ENCODE peak calls at places on chromosomes 16 and 17, in eight cellular contexts. X is H1, K is IMR-90, Y is tibial nerve, Z is esophagus squamous epithelium, Q is prostate gland, I is A549, O is body of pancreas. F is an unnamed sample.

GRCh38 chr17:12230411-12230810 is 209.7 kb downstream of the MAP2K4 start:
- DNase-seq in O (no peak), Z (no peak), Q (no peak), K (peak), X (no peak), Y (no peak), I (no peak), F (no peak)

GRCh38 chr17:49964539-49965521 is 4.2 kb upstream of the DLX4 start:
- DNase-seq in O (no peak), K (no peak), Y (no peak), Z (no peak), Q (no peak), X (no peak), I (no peak), F (no peak)

GRCh38 chr16:47627056-47627455 is 165.9 kb downstream of the PHKB start:
- DNase-seq in Z (no peak), O (no peak), I (no peak), K (no peak), Q (no peak), Y (no peak), X (no peak), F (no peak)

GRCh38 chr17:40284085-40284713 is 3.5 kb upstream of the CDC6 start:
- DNase-seq in K (peak), I (peak), Y (no peak), O (peak), Q (peak), Z (no peak), X (no peak), F (no peak)

GRCh38 chr17:31561469-31562412 is 170.3 kb downstream of the RAB11FIP4 start:
- DNase-seq in K (peak), X (no peak), Z (no peak), Y (no peak), Q (no peak), I (no peak), O (no peak), F (no peak)

GRCh38 chr16:57204675-57205074 is 18.5 kb downstream of the RSPRY1 start:
- DNase-seq in I (no peak), Y (no peak), K (no peak), Q (no peak), X (no peak), Z (no peak), O (no peak), F (no peak)

GRCh38 chr16:88846088-88846487 is 10.7 kb downstream of the GALNS start:
- DNase-seq in Y (no peak), X (no peak), K (peak), I (no peak), O (no peak), Q (no peak), Z (no peak), F (no peak)

GRCh38 chr16:12027091-12027490 is 50.6 kb downstream of the SNX29 start:
- DNase-seq in Z (no peak), X (peak), K (no peak), Q (peak), O (no peak), Y (no peak), I (no peak), F (no peak)

GRCh38 chr17:29614345-29615047 is 8.2 kb downstream of the CORO6 start:
- DNase-seq in Z (no peak), K (no peak), Q (no peak), O (no peak), Y (no peak), I (no peak), X (no peak), F (peak)

GRCh38 chr17:8518858-8519257 is 83.2 kb downstream of the NDEL1 start:
- DNase-seq in Q (no peak), I (no peak), K (no peak), X (no peak), Y (no peak), Z (no peak), O (no peak), F (no peak)

GRCh38 chr17:81002409-81003361 is 11.0 kb downstream of the CHMP6 start:
- DNase-seq in O (peak), Y (no peak), Z (no peak), I (no peak), K (peak), X (no peak), Q (no peak), F (no peak)

GRCh38 chr16:89366561-89367537 is 123.5 kb downstream of the ANKRD11 start:
- DNase-seq in Q (no peak), Z (no peak), O (no peak), I (no peak), K (no peak), Y (no peak), X (no peak), F (peak)

GRCh38 chr17:78314683-78315354 is 45.1 kb downstream of the SOCS3 start:
- DNase-seq in X (no peak), I (peak), Z (no peak), Y (no peak), K (no peak), Q (no peak), O (no peak), F (no peak)

GRCh38 chr17:78316867-78317816 is 42.7 kb downstream of the SOCS3 start:
- DNase-seq in X (peak), Q (peak), Y (no peak), O (peak), Z (no peak), I (peak), K (peak), F (no peak)

GRCh38 chr17:78316115-78316866 is 43.6 kb downstream of the SOCS3 start:
- DNase-seq in Y (no peak), O (no peak), X (no peak), K (no peak), I (peak), Q (no peak), Z (no peak), F (no peak)

GRCh38 chr17:78315355-78316114 is 44.3 kb downstream of the SOCS3 start:
- DNase-seq in Q (peak), K (peak), Y (peak), X (peak), Z (no peak), O (peak), I (peak), F (no peak)

DNA sequence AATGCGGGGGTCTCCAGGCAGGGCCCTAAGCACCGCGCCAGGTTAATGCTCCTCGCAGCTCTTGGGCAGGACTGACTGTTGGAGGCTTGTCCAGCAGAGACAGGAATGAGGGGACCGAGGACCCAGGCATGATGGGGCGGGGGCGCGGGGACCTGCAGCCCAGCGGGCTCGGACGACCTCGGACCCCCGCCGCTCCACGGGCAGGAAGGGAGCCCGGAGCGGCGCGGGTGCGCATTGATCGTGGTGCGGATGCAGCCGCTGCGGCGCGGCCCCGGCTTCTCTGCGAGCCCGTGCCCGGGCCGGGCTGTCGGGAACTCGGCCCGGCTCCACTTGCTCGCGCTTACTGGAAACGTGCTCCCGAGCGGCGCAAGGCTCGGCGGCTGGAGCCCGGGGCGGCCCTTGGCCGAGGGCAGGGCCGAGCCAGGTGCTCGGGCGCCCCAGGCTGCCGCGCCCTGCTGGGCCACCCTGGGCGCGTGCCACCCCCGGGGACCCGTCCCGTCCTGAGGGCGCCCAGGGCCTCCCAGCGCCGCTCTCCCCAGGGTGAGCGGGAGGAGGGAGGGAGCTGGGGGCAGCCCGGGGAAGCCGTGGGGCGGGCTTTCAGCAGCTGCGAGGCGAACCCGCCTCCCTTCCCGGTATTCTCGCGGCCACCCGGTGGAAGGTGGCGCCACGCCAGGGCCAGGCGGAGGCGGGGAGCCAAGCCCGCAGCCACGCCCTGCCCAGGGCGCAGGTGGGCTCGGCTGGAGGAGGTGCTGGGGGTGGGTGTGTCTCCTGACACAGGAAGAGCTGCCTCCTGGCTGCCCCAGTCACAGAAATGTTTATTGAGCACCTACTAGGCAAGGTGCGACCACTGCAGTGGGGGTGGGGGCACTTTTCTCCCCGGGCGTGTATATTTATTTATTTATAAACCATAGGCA is 45.9 kb downstream of the SOCS3 start:
- DNase-seq in I (peak), Y (peak), Q (peak), O (peak), K (peak), X (peak), Z (no peak), F (peak)
- TF ChIP-seq POLR2A in I (peak), Y (peak), Q (peak), O (peak), K (peak), X (no peak), Z (no peak), F (peak)

GRCh38 chr17:75181608-75182318 is 996 bp downstream of the SUMO2 start:
- DNase-seq in Z (no peak), Y (no peak), X (no peak), O (peak), K (no peak), Q (peak), I (no peak), F (no peak)

GRCh38 chr17:75178453-75178852 is 4.3 kb downstream of the SUMO2 start:
- DNase-seq in Q (no peak), X (no peak), O (no peak), Y (no peak), Z (no peak), K (no peak), I (no peak), F (peak)

GRCh38 chr17:75182319-75182568 is 515 bp downstream of the SUMO2 start:
- DNase-seq in K (no peak), O (no peak), Z (no peak), Q (no peak), I (no peak), Y (no peak), X (no peak), F (peak)

GRCh38 chr17:75182569-75183436 is at the start of gene SUMO2:
- DNase-seq in Q (peak), Y (peak), I (peak), Z (peak), K (peak), X (peak), O (peak), F (peak)

GRCh38 chr17:75181110-75181509 is 1.6 kb downstream of the SUMO2 start:
- DNase-seq in K (no peak), Z (no peak), Q (no peak), I (no peak), O (no peak), Y (no peak), X (no peak), F (no peak)
- TF ChIP-seq POLR2A in K (no peak), Z (no peak), Q (no peak), I (no peak), O (no peak), Y (no peak), X (no peak), F (no peak)

GRCh38 chr16:2739555-2740435 is 12.6 kb upstream of the SRRM2 start:
- DNase-seq in Y (no peak), X (no peak), Q (no peak), K (no peak), Z (no peak), I (no peak), O (no peak), F (no peak)
- TF ChIP-seq POLR2A in Y (no peak), X (no peak), Q (no peak), K (no peak), Z (no peak), I (no peak), O (no peak), F (no peak)

GRCh38 chr17:51152766-51153209 is 571 bp upstream of the NME1 start:
- DNase-seq in K (peak), Z (no peak), O (peak), I (peak), X (no peak), Y (no peak), Q (no peak), F (no peak)

GRCh38 chr17:51155416-51155815 is 2.1 kb downstream of the NME1 start:
- DNase-seq in Z (no peak), K (no peak), O (no peak), Y (no peak), Q (no peak), X (no peak), I (no peak), F (no peak)

GRCh38 chr17:51154176-51154575 is 817 bp downstream of the NME1 start:
- DNase-seq in Y (no peak), X (no peak), O (no peak), I (no peak), Z (no peak), K (peak), Q (no peak), F (no peak)

GRCh38 chr17:51150932-51151331 is 2.4 kb upstream of the NME1 start:
- DNase-seq in O (no peak), Q (no peak), I (no peak), Y (no peak), X (no peak), Z (no peak), K (no peak), F (no peak)

DNA sequence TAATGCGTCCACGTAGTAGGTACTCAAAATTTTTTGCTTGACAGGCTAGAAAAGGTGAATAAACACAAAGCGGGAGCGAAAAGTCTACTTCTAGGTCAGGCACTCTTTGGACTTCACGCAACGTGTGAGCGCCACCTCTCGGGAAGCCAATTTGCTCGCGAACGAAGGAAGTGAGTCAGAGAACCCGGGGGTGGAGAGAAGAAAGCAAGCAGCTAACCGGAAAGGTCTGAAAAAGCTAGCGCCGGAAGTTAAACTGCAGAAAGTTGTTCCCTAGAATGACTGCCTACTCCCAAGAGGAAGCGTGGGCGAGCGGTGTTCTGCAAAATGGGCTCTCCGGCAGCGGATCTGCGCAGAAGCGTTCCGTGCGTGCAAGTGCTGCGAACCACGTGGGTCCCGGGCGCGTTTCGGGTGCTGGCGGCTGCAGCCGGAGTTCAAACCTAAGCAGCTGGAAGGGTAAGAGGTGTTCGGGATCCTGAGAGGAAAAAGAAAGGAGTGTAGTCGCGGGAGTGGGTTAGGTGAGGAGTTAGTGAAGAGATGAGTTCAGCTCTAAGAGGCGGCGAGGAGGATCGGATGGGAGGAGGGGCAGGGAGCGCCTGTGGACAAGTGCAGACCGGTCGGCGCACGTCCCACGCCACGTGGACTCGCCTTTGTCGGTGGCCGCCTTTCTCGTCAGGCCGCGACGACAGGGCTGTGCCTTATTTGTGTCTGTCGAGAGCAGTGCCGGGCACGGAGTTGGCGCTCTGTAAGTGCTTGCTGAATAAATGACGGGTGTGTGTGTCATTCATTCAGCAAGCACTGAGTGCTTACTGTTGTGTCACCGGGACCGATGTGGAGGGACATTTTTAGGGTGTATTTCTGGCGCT is at the start of gene NME1:
- DNase-seq in Z (peak), Q (peak), X (peak), O (peak), K (peak), I (peak), Y (peak), F (peak)
- TF ChIP-seq POLR2A in Z (no peak), Q (peak), X (peak), O (no peak), K (peak), I (peak), Y (peak), F (peak)

DNA sequence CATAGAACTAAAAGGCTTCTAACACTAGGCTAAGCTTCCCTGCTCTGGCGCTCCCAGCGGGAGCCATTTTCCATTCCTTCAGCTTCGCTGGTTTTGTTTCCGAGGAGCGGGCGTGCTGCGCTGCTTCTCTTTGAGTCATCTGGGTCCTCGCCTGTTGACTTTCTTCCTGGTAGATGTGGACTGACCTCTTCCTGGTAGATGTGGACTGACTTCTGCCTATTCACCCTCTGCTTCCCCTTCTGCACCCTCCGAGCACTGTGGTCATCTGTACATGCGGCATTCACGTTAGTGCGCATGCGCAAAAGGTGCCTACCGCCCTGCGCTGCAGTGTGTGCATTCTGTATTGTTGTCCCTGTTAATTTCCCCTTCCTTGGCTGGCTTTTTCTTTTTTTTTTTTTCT is 40.8 kb upstream of the SEC14L1 start:
- DNase-seq in I (no peak), O (peak), Y (peak), X (no peak), K (no peak), Z (no peak), Q (no peak), F (no peak)
- TF ChIP-seq POLR2A in I (no peak), O (no peak), Y (peak), X (no peak), K (no peak), Z (no peak), Q (no peak), F (peak)